ENCODE peak calls at places on chromosomes 7 and 10, in eight cellular contexts. N is natural killer cell treated with Interleukin-12 subunit alpha and Interleukin-12 subunit beta and Interleukin-15 and Interleukin-18, amount 100 ng/mL, for 72 hours; R is T follicular helper cell; F is skeletal muscle cell; L is activated T-helper 1 cell treated with anti-CD3 and anti-CD28 coated beads, Interleukin-2, amount 50 U/mL, for 16 hours; B is Kasumi-1; G is stomach; Z is mesendoderm. A is an unnamed sample.

GRCh38 chr7:37208528-37208927 is 240.1 kb downstream of the ELMO1 start:
- DNase-seq in N (no peak), F (peak), G (peak), L (no peak), R (peak), Z (peak), B (peak), A (peak)

GRCh38 chr7:93562106-93562505 is 12.4 kb downstream of the CALCR start:
- DNase-seq in B (no peak), N (no peak), F (no peak), R (no peak), L (no peak), G (no peak), Z (no peak), A (no peak)

GRCh38 chr7:20064974-20065862 is 152.0 kb downstream of the MACC1 start:
- DNase-seq in R (no peak), Z (no peak), N (no peak), B (peak), F (peak), G (no peak), L (no peak), A (no peak)

GRCh38 chr10:124977161-124977560 is 35.2 kb downstream of the ZRANB1 start:
- DNase-seq in F (no peak), N (no peak), R (no peak), B (no peak), L (no peak), Z (no peak), G (no peak), A (no peak)

GRCh38 chr10:20984632-20985031 is 87.5 kb upstream of the NEBL start:
- DNase-seq in F (no peak), N (no peak), L (no peak), R (no peak), B (no peak), Z (no peak), G (peak), A (no peak)

GRCh38 chr7:97733276-97734206 is 1.7 kb downstream of the TAC1 start:
- DNase-seq in Z (peak), F (no peak), B (no peak), L (no peak), R (no peak), G (no peak), N (no peak), A (no peak)

GRCh38 chr7:1223196-1224092 is 9.2 kb upstream of the UNCX start:
- DNase-seq in G (no peak), L (no peak), B (no peak), F (no peak), R (no peak), Z (peak), N (peak), A (no peak)

GRCh38 chr7:147759327-147759943 is 831.1 kb upstream of the C7orf33 start:
- DNase-seq in N (no peak), Z (no peak), R (no peak), G (no peak), B (no peak), F (no peak), L (no peak), A (no peak)

GRCh38 chr10:124646483-124647352 is 97.5 kb downstream of the FAM53B start:
- DNase-seq in R (no peak), N (no peak), L (no peak), B (peak), G (peak), F (no peak), Z (no peak), A (peak)

GRCh38 chr7:38220452-38220851 is 42.4 kb downstream of the STARD3NL start:
- DNase-seq in R (no peak), Z (no peak), B (no peak), G (no peak), F (no peak), N (peak), L (no peak), A (no peak)

GRCh38 chr10:62462456-62462855 is 88.3 kb downstream of the ZNF365 start:
- DNase-seq in B (no peak), N (no peak), L (no peak), F (no peak), Z (no peak), G (no peak), R (no peak), A (no peak)

GRCh38 chr10:95496246-95496911 is 64.8 kb downstream of the SORBS1 start:
- DNase-seq in N (no peak), G (no peak), B (no peak), R (no peak), L (no peak), Z (no peak), F (no peak), A (no peak)

A was measured in RWPE1.